ENCODE peak calls at places on chromosome 2, in seven cellular contexts. J is psoas muscle, Z is renal cortical epithelial cell, R is GM13977, X is fibroblast of mammary gland, U is LHCN-M2, B is amygdala. C is an unnamed sample.

GRCh38 chr2:171626949-171627348 is 60.3 kb upstream of the DYNC1I2 start:
- DNase-seq in J (no peak), Z (no peak), U (peak), X (no peak), B (no peak), R (no peak), C (no peak)

GRCh38 chr2:232336241-232336736 is 42.3 kb upstream of the ALPP start:
- DNase-seq in B (no peak), J (peak), X (no peak), U (no peak), Z (no peak), R (no peak), C (no peak)

GRCh38 chr2:189408294-189408693 is 33.0 kb upstream of the WDR75 start:
- DNase-seq in J (no peak), U (no peak), Z (no peak), B (no peak), X (peak), R (no peak), C (no peak)

GRCh38 chr2:99031991-99032390 is 96.0 kb upstream of the CRACDL start:
- DNase-seq in B (no peak), X (no peak), Z (no peak), J (no peak), R (no peak), U (no peak), C (no peak)

GRCh38 chr2:66305714-66306113 is 129.2 kb upstream of the MEIS1 start:
- DNase-seq in U (no peak), Z (no peak), X (peak), B (peak), R (no peak), J (peak), C (no peak)

GRCh38 chr2:200993097-200993496 is 29.6 kb upstream of the ORC2 start:
- DNase-seq in X (peak), Z (peak), B (no peak), U (peak), R (no peak), J (no peak), C (no peak)

GRCh38 chr2:30026091-30027055 is 105.0 kb upstream of the ALK start:
- DNase-seq in B (peak), R (peak), U (peak), X (peak), J (peak), Z (peak), C (peak)

GRCh38 chr2:197453914-197454398 is 604 bp downstream of the COQ10B start:
- DNase-seq in R (peak), J (no peak), U (no peak), B (no peak), X (peak), Z (peak), C (peak)

GRCh38 chr2:13056259-13056843 is 339.6 kb downstream of the TRIB2 start:
- DNase-seq in J (no peak), B (no peak), U (peak), Z (peak), R (no peak), X (peak), C (peak)

GRCh38 chr2:234133004-234133403 is 82.5 kb downstream of the SPP2 start:
- DNase-seq in R (no peak), U (peak), J (no peak), B (no peak), Z (peak), X (peak), C (peak)

GRCh38 chr2:167333245-167333644 is 445.0 kb downstream of the XIRP2 start:
- DNase-seq in X (no peak), U (no peak), J (no peak), B (no peak), R (no peak), Z (peak), C (no peak)

GRCh38 chr2:17538022-17538843 is 2.3 kb upstream of the VSNL1 start:
- DNase-seq in U (no peak), X (peak), Z (no peak), B (no peak), R (peak), J (no peak), C (no peak)

GRCh38 chr2:63698825-63699548 is 110.2 kb downstream of the MDH1 start:
- DNase-seq in B (no peak), X (peak), U (peak), J (peak), R (peak), Z (peak), C (peak)

GRCh38 chr2:3242747-3243369 is 134.8 kb downstream of the EIPR1 start:
- DNase-seq in R (no peak), U (no peak), J (no peak), Z (peak), B (no peak), X (peak), C (no peak)

GRCh38 chr2:38386377-38386776 is 9.3 kb upstream of the ATL2 start:
- DNase-seq in Z (peak), X (no peak), B (no peak), J (no peak), U (peak), R (no peak), C (peak)

GRCh38 chr2:45652090-45653050 is 895 bp downstream of the PRKCE start:
- DNase-seq in R (no peak), Z (peak), U (no peak), J (peak), B (peak), X (peak), C (no peak)

GRCh38 chr2:121044412-121044811 is 240.6 kb downstream of the TFCP2L1 start:
- DNase-seq in X (no peak), B (no peak), U (no peak), R (no peak), Z (no peak), J (no peak), C (no peak)

GRCh38 chr2:211416373-211416772 is 860.0 kb downstream of the CPS1 start:
- DNase-seq in R (no peak), Z (no peak), J (no peak), B (no peak), X (no peak), U (no peak), C (no peak)

GRCh38 chr2:163553601-163554000 is 182.2 kb downstream of the FIGN start:
- DNase-seq in R (no peak), Z (peak), J (no peak), B (no peak), X (peak), U (peak), C (no peak)

GRCh38 chr2:104658149-104658839 is 195.6 kb upstream of the POU3F3 start:
- DNase-seq in Z (peak), B (peak), R (no peak), J (peak), X (no peak), U (no peak), C (peak)

GRCh38 chr2:191719938-191720337 is 42.0 kb downstream of the NABP1 start:
- DNase-seq in Z (no peak), X (no peak), R (no peak), U (no peak), B (no peak), J (no peak), C (no peak)

GRCh38 chr2:214193943-214194342 is 216.9 kb upstream of the VWC2L start:
- DNase-seq in R (no peak), U (peak), J (no peak), Z (peak), B (no peak), X (peak), C (no peak)

GRCh38 chr2:35989040-35989439 is 366.5 kb upstream of the CRIM1 start:
- DNase-seq in J (no peak), B (no peak), R (no peak), U (no peak), X (no peak), Z (no peak), C (no peak)

GRCh38 chr2:240143801-240144648 is 3.6 kb upstream of the OTOS start:
- DNase-seq in U (peak), J (peak), Z (peak), X (peak), R (peak), B (peak), C (peak)

GRCh38 chr2:102932521-102932920 is 170.7 kb downstream of the TMEM182 start:
- DNase-seq in Z (peak), X (no peak), B (no peak), J (no peak), U (no peak), R (no peak), C (no peak)

GRCh38 chr2:154425999-154426398 is 272.5 kb upstream of the KCNJ3 start:
- DNase-seq in Z (no peak), U (peak), J (peak), X (no peak), R (no peak), B (no peak), C (no peak)

GRCh38 chr2:70321377-70321776 is 19.5 kb upstream of the FAM136A start:
- DNase-seq in B (no peak), X (no peak), R (no peak), U (no peak), Z (no peak), J (no peak), C (no peak)

GRCh38 chr2:12416600-12416999 is 300.1 kb upstream of the TRIB2 start:
- DNase-seq in X (peak), U (peak), J (no peak), Z (no peak), R (no peak), B (no peak), C (no peak)